ENCODE peak calls at places on chromosomes 11 and 22, in four cellular contexts. K is pancreas, N is heart left ventricle, T is left lung. U is an unnamed sample.

GRCh38 chr22:46538816-46539163 is 1.4 kb upstream of the CELSR1 start:
- DNase-seq in T (no peak), N (no peak), K (no peak), U (no peak)

GRCh38 chr11:105232021-105232420 is 92.5 kb upstream of the CARD18 start:
- DNase-seq in N (no peak), K (no peak), T (no peak), U (no peak)

GRCh38 chr22:44158766-44159165 is 22.0 kb upstream of the PARVG start:
- DNase-seq in N (no peak), K (no peak), T (no peak), U (no peak)

GRCh38 chr11:61293869-61294716 is 1.0 kb downstream of the VWCE start:
- DNase-seq in K (no peak), T (peak), N (peak), U (peak)

GRCh38 chr11:124746621-124747243 is 5.3 kb downstream of the VSIG2 start:
- DNase-seq in T (peak), N (peak), K (peak), U (no peak)

GRCh38 chr11:123473941-123474668 is 44.0 kb downstream of the GRAMD1B start:
- DNase-seq in N (no peak), K (no peak), T (no peak), U (no peak)

GRCh38 chr11:36456136-36456535 is 53.9 kb downstream of the TRAF6 start:
- DNase-seq in N (no peak), T (no peak), K (no peak), U (no peak)

GRCh38 chr11:123521930-123522329 is 91.9 kb downstream of the GRAMD1B start:
- DNase-seq in T (no peak), K (no peak), N (no peak), U (no peak)

GRCh38 chr11:40149721-40150120 is 1309.7 kb downstream of the LRRC4C start:
- DNase-seq in N (no peak), T (no peak), K (no peak), U (no peak)

GRCh38 chr11:70263363-70263762 is 7.1 kb upstream of the PPFIA1 start:
- DNase-seq in K (no peak), T (no peak), N (no peak), U (no peak)

GRCh38 chr11:82924522-82925224 is 23.1 kb downstream of the DDIAS start:
- DNase-seq in N (no peak), T (no peak), K (no peak), U (no peak)

GRCh38 chr11:46333129-46333947 is 13.9 kb upstream of the DGKZ start:
- DNase-seq in T (peak), K (no peak), N (no peak), U (no peak)

GRCh38 chr11:65305501-65306268 is 9.0 kb upstream of the CDC42EP2 start:
- DNase-seq in T (no peak), N (peak), K (peak), U (no peak)

GRCh38 chr11:69316941-69317340 is 23.0 kb downstream of the MYEOV start:
- DNase-seq in K (no peak), N (no peak), T (no peak), U (no peak)

GRCh38 chr11:130636672-130637463 is 188.4 kb downstream of the ADAMTS15 start:
- DNase-seq in N (no peak), T (no peak), K (no peak), U (peak)

GRCh38 chr22:32900856-32901255 is 99.4 kb downstream of the TIMP3 start:
- DNase-seq in K (no peak), T (no peak), N (no peak), U (no peak)

GRCh38 chr22:49998718-49999062 is 13.9 kb downstream of the IL17REL start:
- DNase-seq in K (no peak), T (no peak), N (no peak), U (no peak)

GRCh38 chr22:49999063-49999900 is 13.3 kb downstream of the IL17REL start:
- DNase-seq in K (no peak), N (no peak), T (peak), U (no peak)

GRCh38 chr22:50001388-50002231 is 11.0 kb downstream of the IL17REL start:
- DNase-seq in N (no peak), K (no peak), T (peak), U (no peak)

GRCh38 chr22:50000587-50001387 is 11.8 kb downstream of the IL17REL start:
- DNase-seq in N (no peak), K (no peak), T (peak), U (no peak)

DNA sequence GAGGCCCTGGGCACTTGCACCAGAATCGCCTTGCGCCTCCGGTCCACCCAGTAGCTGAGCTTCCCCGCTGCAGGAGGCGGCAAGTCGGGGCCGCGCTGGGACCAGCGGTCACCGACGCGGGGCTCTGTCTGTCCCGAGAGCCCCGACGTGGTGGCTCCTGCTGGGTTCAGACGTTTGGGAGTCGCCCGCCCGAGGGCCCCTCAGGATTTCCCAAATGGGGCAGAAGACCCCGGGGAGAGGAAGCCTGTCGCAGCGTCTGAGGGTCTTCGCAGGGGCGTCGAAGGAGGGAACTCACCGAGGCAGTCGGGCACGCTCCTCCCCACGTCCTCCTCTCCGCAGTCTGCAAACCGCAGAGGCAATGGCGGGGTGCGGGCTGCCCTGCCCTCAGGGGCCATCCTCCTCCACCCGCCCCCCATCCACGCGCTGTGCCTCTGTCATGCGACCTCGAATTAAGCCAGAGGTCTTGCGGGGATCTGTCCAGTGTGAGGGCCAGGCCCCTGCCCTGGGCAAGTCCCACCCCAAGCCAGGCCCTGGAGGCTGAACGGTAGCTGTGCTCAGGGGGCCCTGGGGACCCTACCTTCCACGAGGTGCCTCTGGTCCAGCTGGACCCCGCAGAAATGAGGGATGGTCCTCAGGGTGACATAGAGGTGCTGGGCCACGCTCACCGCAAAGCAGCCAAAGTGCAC is 12.5 kb downstream of the IL17REL start:
- DNase-seq in N (no peak), K (no peak), T (peak), U (no peak)
- H3K4me3 ChIP-seq in N (no peak), K (no peak), T (peak), U (peak)

DNA sequence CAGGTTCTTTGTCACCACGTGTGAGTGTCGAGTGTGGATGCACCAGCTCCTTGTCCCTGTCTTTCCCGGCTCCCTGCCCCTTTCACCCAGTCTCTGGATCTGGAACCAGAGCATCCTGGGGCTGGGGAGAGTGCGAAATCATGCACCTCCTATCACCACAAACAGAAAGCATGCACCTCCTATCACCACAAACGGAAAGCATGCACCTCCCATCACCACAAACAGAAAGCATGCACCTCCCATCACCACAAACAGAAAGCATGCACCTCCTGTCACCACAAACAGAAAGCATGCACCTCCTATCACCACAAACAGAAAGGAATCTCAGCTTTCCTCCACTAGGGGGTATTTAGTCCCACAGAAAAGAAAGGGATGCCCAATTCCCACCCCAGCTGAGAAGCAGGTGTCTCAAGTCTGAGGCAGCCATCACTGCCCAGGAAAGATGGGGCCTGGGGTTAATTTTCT is 5.9 kb upstream of the GLB1L3 start:
- DNase-seq in K (no peak), N (no peak), T (no peak), U (no peak)
- TF ChIP-seq CTCF in K (no peak), N (no peak), T (no peak), U (no peak)

GRCh38 chr22:30386960-30387848 is at the start of gene RNF215:
- DNase-seq in K (peak), N (peak), T (peak), U (peak)
- H3K27ac ChIP-seq in K (no peak), N (peak), T (no peak), U (peak)

GRCh38 chr22:39908737-39909136 is 7.9 kb downstream of the GRAP2 start:
- DNase-seq in K (no peak), N (no peak), T (no peak), U (no peak)

GRCh38 chr22:39906207-39906606 is 5.3 kb downstream of the GRAP2 start:
- DNase-seq in K (no peak), N (no peak), T (no peak), U (no peak)

GRCh38 chr22:39907605-39908097 is 6.8 kb downstream of the GRAP2 start:
- DNase-seq in N (no peak), T (no peak), K (no peak), U (no peak)

GRCh38 chr22:39907035-39907434 is 6.2 kb downstream of the GRAP2 start:
- DNase-seq in K (no peak), T (no peak), N (no peak), U (no peak)

GRCh38 chr22:39908121-39908520 is 7.2 kb downstream of the GRAP2 start:
- DNase-seq in T (no peak), N (no peak), K (no peak), U (no peak)
- H3K4me3 ChIP-seq in T (no peak), N (no peak), K (no peak), U (no peak)

GRCh38 chr11:79160786-79161403 is 279.9 kb downstream of the TENM4 start:
- DNase-seq in N (no peak), T (no peak), K (no peak), U (no peak)
- TF ChIP-seq CTCF in N (no peak), T (no peak), K (no peak), U (no peak)

U was measured in coronary artery.